ENCODE peak calls at places on chromosome 18, in four cellular contexts. D is HL-60, C is transverse colon, K is heart left ventricle. M is an unnamed sample.

GRCh38 chr18:74204543-74205152 is 56.3 kb downstream of the TIMM21 start:
- DNase-seq in D (no peak), C (no peak), K (no peak), M (no peak)

GRCh38 chr18:26309283-26309682 is 83.0 kb downstream of the TAF4B start:
- DNase-seq in D (no peak), C (no peak), K (no peak), M (no peak)

GRCh38 chr18:12038661-12039417 is 54.8 kb upstream of the ANKRD62 start:
- DNase-seq in D (peak), C (peak), K (peak), M (peak)

GRCh38 chr18:44693030-44693784 is 12.5 kb downstream of the SETBP1 start:
- DNase-seq in D (no peak), C (no peak), K (no peak), M (no peak)

GRCh38 chr18:74288730-74289129 is 3.0 kb downstream of the CYB5A start:
- DNase-seq in D (no peak), C (no peak), K (no peak), M (no peak)

GRCh38 chr18:23069481-23069880 is 65.8 kb upstream of the CABLES1 start:
- DNase-seq in D (no peak), C (no peak), K (no peak), M (no peak)

GRCh38 chr18:12287131-12287681 is 20.8 kb upstream of the TUBB6 start:
- DNase-seq in D (no peak), C (no peak), K (no peak), M (no peak)

GRCh38 chr18:43442571-43442970 is 165.3 kb upstream of the SYT4 start:
- DNase-seq in D (no peak), C (no peak), K (no peak), M (no peak)

GRCh38 chr18:31274915-31275314 is 43.0 kb upstream of the DSG1 start:
- DNase-seq in D (no peak), C (peak), K (peak), M (no peak)

GRCh38 chr18:23131693-23132319 is 3.5 kb upstream of the CABLES1 start:
- DNase-seq in D (peak), C (peak), K (peak), M (no peak)

GRCh38 chr18:42514522-42514921 is 559.5 kb downstream of the PIK3C3 start:
- DNase-seq in D (no peak), C (no peak), K (no peak), M (no peak)

GRCh38 chr18:8706545-8706980 is 1.2 kb downstream of the MTCL1 start:
- DNase-seq in D (no peak), C (no peak), K (no peak), M (no peak)

GRCh38 chr18:58254873-58255511 is 211.0 kb downstream of the NEDD4L start:
- DNase-seq in D (no peak), C (no peak), K (peak), M (no peak)

GRCh38 chr18:49967171-49967570 is 153.8 kb upstream of the ACAA2 start:
- DNase-seq in D (no peak), C (no peak), K (no peak), M (no peak)

GRCh38 chr18:6370886-6371635 is 43.6 kb downstream of the L3MBTL4 start:
- DNase-seq in D (no peak), C (peak), K (no peak), M (no peak)

GRCh38 chr18:25737710-25738251 is 352.6 kb downstream of the SS18 start:
- DNase-seq in D (no peak), C (no peak), K (no peak), M (no peak)

GRCh38 chr18:63040788-63041410 is 278.7 kb downstream of the BCL2 start:
- DNase-seq in D (no peak), C (no peak), K (no peak), M (no peak)

GRCh38 chr18:34562252-34562870 is 147.7 kb upstream of the DTNA start:
- DNase-seq in D (peak), C (no peak), K (no peak), M (no peak)

GRCh38 chr18:8791171-8791651 is 85.9 kb downstream of the MTCL1 start:
- DNase-seq in D (no peak), C (no peak), K (no peak), M (no peak)

GRCh38 chr18:60358516-60358915 is 14.1 kb downstream of the MC4R start:
- DNase-seq in D (no peak), C (no peak), K (no peak), M (no peak)

GRCh38 chr18:64330161-64330560 is 181.3 kb upstream of the LINC00305 start:
- DNase-seq in D (no peak), C (no peak), K (no peak), M (no peak)

GRCh38 chr18:71809711-71810110 is 734.4 kb downstream of the CBLN2 start:
- DNase-seq in D (no peak), C (no peak), K (no peak), M (no peak)

GRCh38 chr18:48133675-48134251 is 203.3 kb upstream of the SMAD2 start:
- DNase-seq in D (no peak), C (peak), K (no peak), M (no peak)

GRCh38 chr18:60667016-60667415 is 294.4 kb upstream of the MC4R start:
- DNase-seq in D (no peak), C (no peak), K (no peak), M (no peak)

GRCh38 chr18:59846814-59847490 is 52.8 kb upstream of the PMAIP1 start:
- DNase-seq in D (no peak), C (peak), K (no peak), M (no peak)

DNA sequence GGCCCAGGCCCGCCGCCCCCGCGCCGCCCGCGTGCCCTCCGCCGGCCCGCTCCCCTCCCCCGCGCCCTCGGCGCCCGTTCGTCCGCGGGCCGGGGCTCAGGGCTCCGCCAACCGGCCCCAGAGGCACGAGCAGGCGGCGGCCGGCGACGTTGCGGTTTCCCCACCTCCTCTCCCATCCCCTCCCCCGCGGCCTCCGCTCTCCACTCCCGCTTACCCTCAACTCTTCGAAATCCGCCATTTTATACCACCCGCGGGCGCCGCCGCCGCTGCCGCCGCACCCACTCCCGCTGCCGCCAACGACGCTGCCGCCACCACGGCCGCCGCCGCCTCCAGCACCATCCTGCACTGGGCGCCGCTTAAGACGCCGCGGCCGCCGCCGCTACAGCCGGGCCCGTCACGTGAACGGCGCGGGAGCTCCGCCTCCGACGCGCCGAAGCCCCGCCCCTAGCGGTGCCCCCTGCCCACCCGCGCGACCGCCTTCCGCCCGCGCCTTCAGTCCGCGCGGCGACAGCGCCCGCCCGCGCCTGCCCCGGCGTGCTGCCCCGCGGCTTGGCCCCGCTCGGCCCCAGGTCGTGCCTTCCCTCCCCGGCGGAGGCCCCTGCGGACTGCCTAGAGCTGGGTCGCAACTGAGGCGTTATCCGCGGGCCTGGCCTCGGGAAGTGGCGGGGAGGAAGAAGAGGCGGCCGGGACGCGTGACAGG is at the start of the genes KATNAL2 and PIAS2:
- DNase-seq in D (peak), C (peak), K (peak), M (peak)
- TF ChIP-seq CTCF in D (no peak), C (no peak), K (no peak), M (no peak)

GRCh38 chr18:2893056-2893455 is 46.2 kb downstream of the EMILIN2 start:
- DNase-seq in D (no peak), C (no peak), K (no peak), M (no peak)

GRCh38 chr18:2894841-2895370 is 48.1 kb downstream of the EMILIN2 start:
- DNase-seq in D (no peak), C (no peak), K (no peak), M (no peak)

GRCh38 chr18:2895391-2895790 is 48.6 kb downstream of the EMILIN2 start:
- DNase-seq in D (no peak), C (no peak), K (no peak), M (no peak)

GRCh38 chr18:2893676-2894075 is 46.9 kb downstream of the EMILIN2 start:
- DNase-seq in D (no peak), C (no peak), K (no peak), M (no peak)

GRCh38 chr18:2894131-2894840 is 47.5 kb downstream of the EMILIN2 start:
- DNase-seq in D (no peak), C (no peak), K (peak), M (no peak)
- TF ChIP-seq CTCF in D (no peak), C (no peak), K (no peak), M (no peak)

GRCh38 chr18:55494441-55494840 is 93.6 kb downstream of the TCF4 start:
- DNase-seq in D (no peak), C (no peak), K (no peak), M (no peak)
- TF ChIP-seq CTCF in D (no peak), C (no peak), K (no peak), M (no peak)

GRCh38 chr18:79677840-79678239 is 1.8 kb upstream of the CTDP1 start:
- DNase-seq in D (no peak), C (no peak), K (no peak), M (no peak)
- TF ChIP-seq CTCF in D (no peak), C (no peak), K (no peak), M (no peak)